ENCODE peak calls at places on chromosome 9, in four cellular contexts. A is GM12878, Z is HEK293T, T is HepG2. D is an unnamed sample.

GRCh38 chr9:21852751-21853150 is 50.3 kb downstream of the MTAP start:
- DNase-seq in A (peak; percentile 27), Z (no peak), T (no peak), D (no peak)

GRCh38 chr9:20015427-20015931 is 226.6 kb upstream of the SLC24A2 start:
- DNase-seq in A (peak; percentile 9), Z (no peak), T (no peak), D (no peak)

GRCh38 chr9:124011460-124012301 is at the start of gene LHX2:
- DNase-seq in A (no peak), Z (peak; percentile 85), T (no peak), D (peak; percentile 50)

GRCh38 chr9:37200572-37201005 is 80.2 kb downstream of the ZCCHC7 start:
- DNase-seq in A (no peak), Z (peak; percentile 11), T (no peak), D (peak; percentile 75)

GRCh38 chr9:120892748-120893584 is 16.0 kb upstream of the PHF19 start:
- DNase-seq in A (no peak), Z (no peak), T (no peak), D (no peak)

GRCh38 chr9:91162784-91163440 is 198.8 kb downstream of the AUH start:
- DNase-seq in A (peak; percentile 21), Z (no peak), T (no peak), D (peak; percentile 46)

GRCh38 chr9:72305102-72305546 is 59.9 kb downstream of the ZFAND5 start:
- DNase-seq in A (no peak), Z (peak; percentile 69), T (peak; percentile 6), D (peak; percentile 16)

GRCh38 chr9:19471737-19472648 is 63.2 kb downstream of the ACER2 start:
- DNase-seq in A (no peak), Z (peak; percentile 89), T (peak; percentile 41), D (peak; percentile 70)

GRCh38 chr9:121698627-121699270 is 47.3 kb downstream of the DAB2IP start:
- DNase-seq in A (no peak), Z (peak; percentile 88), T (no peak), D (no peak)

GRCh38 chr9:89743576-89744254 is 138.9 kb downstream of the GADD45G start:
- DNase-seq in A (peak; percentile 71), Z (no peak), T (no peak), D (no peak)

GRCh38 chr9:135456436-135457104 is 23.0 kb upstream of the PPP1R26 start:
- DNase-seq in A (no peak), Z (no peak), T (no peak), D (no peak)

GRCh38 chr9:93336720-93337119 is 114.8 kb upstream of the FAM120A start:
- DNase-seq in A (no peak), Z (no peak), T (no peak), D (no peak)

GRCh38 chr9:80796662-80797426 is 892.5 kb downstream of the TLE1 start:
- DNase-seq in A (no peak), Z (no peak), T (no peak), D (no peak)

GRCh38 chr9:93387791-93388190 is 63.7 kb upstream of the FAM120A start:
- DNase-seq in A (no peak), Z (no peak), T (no peak), D (no peak)

GRCh38 chr9:4553951-4554381 is 63.7 kb downstream of the SLC1A1 start:
- DNase-seq in A (no peak), Z (no peak), T (no peak), D (no peak)

GRCh38 chr9:69582544-69583297 is 89.5 kb downstream of the APBA1 start:
- DNase-seq in A (no peak), Z (no peak), T (no peak), D (no peak)

GRCh38 chr9:72464819-72465218 is 56.6 kb upstream of the TMC1 start:
- DNase-seq in A (no peak), Z (no peak), T (no peak), D (no peak)

GRCh38 chr9:112037281-112038016 is 137.6 kb downstream of the SUSD1 start:
- DNase-seq in A (peak; percentile 97), Z (no peak), T (no peak), D (no peak)

GRCh38 chr9:109974143-109974917 is 194.3 kb downstream of the PALM2AKAP2 start:
- DNase-seq in A (peak; percentile 99), Z (no peak), T (no peak), D (no peak)

GRCh38 chr9:86575137-86575536 is 220.9 kb upstream of the TUT7 start:
- DNase-seq in A (no peak), Z (no peak), T (no peak), D (no peak)

GRCh38 chr9:73689091-73689870 is 537.6 kb downstream of the ANXA1 start:
- DNase-seq in A (no peak), Z (no peak), T (no peak), D (no peak)

GRCh38 chr9:99579964-99580363 is 241.7 kb upstream of the NR4A3 start:
- DNase-seq in A (no peak), Z (no peak), T (no peak), D (no peak)

GRCh38 chr9:86545085-86545484 is 190.9 kb upstream of the TUT7 start:
- DNase-seq in A (no peak), Z (no peak), T (no peak), D (no peak)

GRCh38 chr9:135671591-135672041 is 8.5 kb downstream of the LCN9 start:
- DNase-seq in A (no peak), Z (no peak), T (no peak), D (peak; percentile 48)

GRCh38 chr9:6212722-6213375 is 2.8 kb upstream of the IL33 start:
- DNase-seq in A (no peak), Z (no peak), T (no peak), D (no peak)

GRCh38 chr9:135329571-135330306 is 149.8 kb upstream of the PPP1R26 start:
- DNase-seq in A (no peak), Z (no peak), T (no peak), D (no peak)

GRCh38 chr9:108835831-108836230 is 20.0 kb downstream of the ACTL7B start:
- DNase-seq in A (no peak), Z (no peak), T (no peak), D (no peak)

GRCh38 chr9:120944434-120945125 is 18.0 kb upstream of the TRAF1 start:
- DNase-seq in A (peak; percentile 96), Z (no peak), T (no peak), D (no peak)

DNA sequence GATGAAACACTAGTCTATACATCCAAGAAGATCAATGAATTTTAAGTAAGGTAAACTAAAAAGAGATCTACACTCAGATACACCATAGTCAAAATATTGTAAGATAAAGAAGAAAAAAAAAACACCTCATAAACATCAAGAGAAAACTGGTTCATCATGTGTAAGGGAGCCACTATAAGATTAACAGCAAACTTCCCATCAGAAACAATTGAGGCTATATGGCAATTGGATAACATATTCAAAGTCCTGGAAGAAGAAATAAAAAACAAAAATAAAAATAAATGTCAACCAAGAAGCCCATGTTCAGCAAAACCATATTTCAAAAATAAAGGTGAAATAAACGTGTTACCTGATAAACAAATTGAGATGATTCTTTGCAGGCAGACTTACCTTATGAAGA is 3.6 kb downstream of the OR13C8 start:
- DNase-seq in A (no peak), Z (no peak), T (no peak), D (no peak)
- TF ChIP-seq TARDBP in A (no peak), Z (no peak), T (no peak), D (no peak)

DNA sequence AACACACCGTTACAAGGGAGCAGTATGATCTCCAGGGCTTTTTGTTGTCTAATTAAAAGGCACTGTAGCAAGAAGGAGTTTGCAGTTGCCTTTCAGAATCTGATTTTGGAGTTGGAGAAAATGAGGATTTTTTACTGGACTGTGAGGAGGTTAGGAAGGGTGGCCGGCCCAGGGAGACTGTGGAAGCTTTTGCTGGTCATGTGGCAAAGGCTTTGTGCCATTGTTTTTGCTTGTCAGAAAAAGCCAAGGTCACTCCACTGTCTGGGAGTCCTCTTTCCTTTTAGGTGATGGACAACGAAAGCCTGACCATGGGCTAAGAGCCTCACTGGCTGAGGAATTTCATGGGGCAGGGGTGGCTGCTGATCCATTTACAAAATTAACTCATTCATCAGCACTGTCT is 10.3 kb upstream of the WHRN start:
- DNase-seq in A (no peak), Z (no peak), T (no peak), D (no peak)
- TF ChIP-seq TARDBP in A (no peak), Z (no peak), T (no peak), D (no peak)

GRCh38 chr9:32782476-32783167 is 718 bp upstream of the TMEM215 start:
- DNase-seq in A (no peak), Z (no peak), T (no peak), D (no peak)
- TF ChIP-seq TARDBP in A (no peak), Z (no peak), T (no peak), D (no peak)

DNA sequence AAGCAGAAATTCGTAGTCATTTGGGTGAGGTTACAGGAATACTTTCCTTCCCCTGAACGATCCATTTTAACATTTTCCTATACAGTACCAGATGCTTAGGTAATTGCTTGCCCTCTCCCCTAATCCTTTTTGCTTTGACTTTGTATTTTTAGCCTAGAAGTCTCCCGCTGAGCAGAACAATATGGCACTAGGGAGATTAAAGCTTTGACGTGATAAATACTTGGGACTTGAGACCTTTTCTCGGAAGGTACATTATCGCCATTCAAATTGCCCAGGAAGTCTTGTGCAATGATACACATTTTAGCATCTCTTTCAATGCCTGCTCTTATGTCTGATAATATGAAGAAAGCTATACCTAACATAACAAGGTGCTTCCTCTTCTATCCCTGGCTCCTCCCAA is 22.9 kb upstream of the SPATA31C2 start:
- DNase-seq in A (no peak), Z (no peak), T (no peak), D (peak; percentile 56)
- TF ChIP-seq TARDBP in A (no peak), Z (no peak), T (no peak), D (no peak)

DNA sequence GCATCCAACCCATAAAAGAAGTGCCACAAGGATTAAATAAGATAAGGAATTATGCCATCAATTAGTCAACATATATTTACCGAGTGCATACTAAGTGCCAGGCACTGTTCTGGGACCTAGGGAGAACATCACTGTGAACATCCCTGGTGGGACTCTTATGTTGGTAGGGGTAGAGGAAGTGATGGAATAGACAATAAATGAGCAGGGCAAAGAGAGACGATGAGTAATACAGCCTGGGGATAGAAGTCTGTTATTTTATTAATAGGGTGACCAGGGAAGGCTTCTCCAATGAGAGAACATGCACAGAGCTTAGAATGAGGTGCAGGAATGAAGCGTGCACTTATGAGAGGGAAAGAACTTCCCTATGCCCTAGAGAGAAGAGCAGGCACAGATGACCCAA is 47.4 kb upstream of the VLDLR start:
- DNase-seq in A (no peak), Z (no peak), T (no peak), D (no peak)
- TF ChIP-seq TARDBP in A (no peak), Z (no peak), T (no peak), D (no peak)

GRCh38 chr9:129071526-129072131 is 9.3 kb upstream of the DOLPP1 start:
- DNase-seq in A (no peak), Z (no peak), T (no peak), D (peak; percentile 49)
- TF ChIP-seq TARDBP in A (no peak), Z (no peak), T (no peak), D (no peak)

GRCh38 chr9:127904888-127905728 is 5.7 kb upstream of the ST6GALNAC6 start:
- DNase-seq in A (no peak), Z (no peak), T (no peak), D (no peak)
- TF ChIP-seq TARDBP in A (no peak), Z (no peak), T (no peak), D (no peak)

DNA sequence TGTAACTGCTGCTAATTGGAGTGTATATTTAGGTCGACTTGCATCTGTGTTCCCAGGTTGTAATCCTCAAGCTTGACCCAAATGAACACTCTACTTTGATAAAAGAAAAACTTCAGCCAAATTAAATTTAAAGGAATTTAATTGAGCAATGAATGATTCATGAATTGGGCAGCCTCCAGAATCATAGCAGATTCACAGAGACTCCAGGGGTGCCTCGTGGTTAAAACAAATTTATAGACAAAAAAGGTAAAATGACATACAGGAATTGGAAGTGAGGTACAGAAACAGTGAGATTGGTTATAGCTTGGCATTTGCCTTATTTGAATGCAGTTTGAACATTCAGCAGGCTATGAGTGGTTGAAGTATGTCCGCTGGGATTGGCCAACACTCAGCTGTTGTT is 21.6 kb upstream of the SPATA31D4 start:
- DNase-seq in A (no peak), Z (no peak), T (no peak), D (no peak)
- TF ChIP-seq TARDBP in A (no peak), Z (no peak), T (no peak), D (no peak)

GRCh38 chr9:17635115-17635890 is 56.4 kb downstream of the SH3GL2 start:
- DNase-seq in A (no peak), Z (no peak), T (no peak), D (no peak)
- TF ChIP-seq TARDBP in A (no peak), Z (no peak), T (no peak), D (no peak)

D was measured in K562.